ENCODE peak calls at places on chromosomes 2 and 18, in eight cellular contexts. One of them, this sample, is unnamed.
A peak's percentile ranks its signal among the peaks of the same experiment; 100 is the strongest.

GRCh38 chr18:75538727-75539126 is 111.2 kb upstream of the SMIM21 start:
- DNase-seq in heart left ventricle: no peak
- DNase-seq in body of pancreas: no peak
- DNase-seq in psoas muscle: no peak
- DNase-seq in GM12865: no peak
- DNase-seq in tibial artery: no peak
- DNase-seq in GM12878: no peak
- DNase-seq in HCT116: no peak
- DNase-seq in this sample: no peak

GRCh38 chr2:219221956-219222518 is 3.3 kb upstream of the ABCB6 start:
- DNase-seq in tibial artery: no peak
- DNase-seq in GM12878: no peak
- DNase-seq in psoas muscle: no peak
- DNase-seq in heart left ventricle: no peak
- DNase-seq in GM12865: no peak
- DNase-seq in HCT116: no peak
- DNase-seq in body of pancreas: no peak
- DNase-seq in this sample: no peak

GRCh38 chr18:52348209-52348608 is 8.2 kb downstream of the DCC start:
- DNase-seq in psoas muscle: no peak
- DNase-seq in heart left ventricle: no peak
- DNase-seq in GM12878: no peak
- DNase-seq in GM12865: peak; percentile 33
- DNase-seq in tibial artery: no peak
- DNase-seq in body of pancreas: no peak
- DNase-seq in HCT116: no peak
- DNase-seq in this sample: no peak

GRCh38 chr2:173414823-173415322 is 60.2 kb downstream of the CDCA7 start:
- DNase-seq in heart left ventricle: no peak
- DNase-seq in GM12865: no peak
- DNase-seq in body of pancreas: no peak
- DNase-seq in HCT116: no peak
- DNase-seq in tibial artery: no peak
- DNase-seq in psoas muscle: no peak
- DNase-seq in GM12878: no peak
- DNase-seq in this sample: no peak

GRCh38 chr2:62409442-62409841 is 96.6 kb downstream of the TMEM17 start:
- DNase-seq in body of pancreas: no peak
- DNase-seq in psoas muscle: no peak
- DNase-seq in GM12865: peak; percentile 29
- DNase-seq in tibial artery: no peak
- DNase-seq in GM12878: no peak
- DNase-seq in heart left ventricle: no peak
- DNase-seq in HCT116: no peak
- DNase-seq in this sample: no peak

GRCh38 chr2:158600155-158600802 is 143.5 kb downstream of the PKP4 start:
- DNase-seq in GM12865: no peak
- DNase-seq in heart left ventricle: peak; percentile 66
- DNase-seq in HCT116: no peak
- DNase-seq in psoas muscle: peak; percentile 50
- DNase-seq in tibial artery: peak; percentile 70
- DNase-seq in body of pancreas: peak; percentile 41
- DNase-seq in GM12878: no peak
- DNase-seq in this sample: no peak

GRCh38 chr2:223600056-223600455 is 2.1 kb downstream of the SCG2 start:
- DNase-seq in heart left ventricle: no peak
- DNase-seq in GM12865: no peak
- DNase-seq in tibial artery: no peak
- DNase-seq in HCT116: no peak
- DNase-seq in psoas muscle: no peak
- DNase-seq in GM12878: no peak
- DNase-seq in body of pancreas: no peak
- DNase-seq in this sample: no peak

GRCh38 chr18:36130039-36130831 is 536 bp downstream of the ELP2 start:
- DNase-seq in GM12865: peak; percentile 34
- DNase-seq in heart left ventricle: no peak
- DNase-seq in tibial artery: no peak
- DNase-seq in body of pancreas: no peak
- DNase-seq in HCT116: no peak
- DNase-seq in psoas muscle: no peak
- DNase-seq in GM12878: no peak
- DNase-seq in this sample: no peak

GRCh38 chr2:196204991-196205766 is 33.8 kb upstream of the STK17B start:
- DNase-seq in GM12865: no peak
- DNase-seq in psoas muscle: no peak
- DNase-seq in tibial artery: no peak
- DNase-seq in body of pancreas: no peak
- DNase-seq in heart left ventricle: no peak
- DNase-seq in HCT116: no peak
- DNase-seq in GM12878: no peak
- DNase-seq in this sample: no peak

GRCh38 chr2:222993920-222994650 is 57.9 kb upstream of the KCNE4 start:
- DNase-seq in GM12865: no peak
- DNase-seq in heart left ventricle: peak; percentile 89
- DNase-seq in HCT116: no peak
- DNase-seq in GM12878: no peak
- DNase-seq in psoas muscle: peak; percentile 87
- DNase-seq in body of pancreas: peak; percentile 86
- DNase-seq in tibial artery: peak; percentile 96
- DNase-seq in this sample: no peak

GRCh38 chr2:28219134-28219533 is 173.5 kb upstream of the FOSL2 start:
- DNase-seq in HCT116: no peak
- DNase-seq in GM12865: no peak
- DNase-seq in GM12878: no peak
- DNase-seq in body of pancreas: no peak
- DNase-seq in psoas muscle: no peak
- DNase-seq in heart left ventricle: no peak
- DNase-seq in tibial artery: no peak
- DNase-seq in this sample: no peak

GRCh38 chr18:57833441-57834101 is 30.5 kb upstream of the ATP8B1 start:
- DNase-seq in HCT116: no peak
- DNase-seq in GM12865: peak; percentile 87
- DNase-seq in psoas muscle: no peak
- DNase-seq in heart left ventricle: no peak
- DNase-seq in tibial artery: no peak
- DNase-seq in body of pancreas: peak; percentile 50
- DNase-seq in GM12878: peak; percentile 55
- DNase-seq in this sample: peak; percentile 73

GRCh38 chr2:150505178-150505577 is 17.7 kb upstream of the RND3 start:
- DNase-seq in tibial artery: no peak
- DNase-seq in psoas muscle: no peak
- DNase-seq in body of pancreas: no peak
- DNase-seq in GM12865: no peak
- DNase-seq in GM12878: no peak
- DNase-seq in HCT116: no peak
- DNase-seq in heart left ventricle: no peak
- DNase-seq in this sample: no peak

GRCh38 chr2:156471772-156472171 is 35.6 kb downstream of the GPD2 start:
- DNase-seq in psoas muscle: no peak
- DNase-seq in HCT116: no peak
- DNase-seq in body of pancreas: no peak
- DNase-seq in tibial artery: no peak
- DNase-seq in GM12865: no peak
- DNase-seq in heart left ventricle: no peak
- DNase-seq in GM12878: no peak
- DNase-seq in this sample: no peak

GRCh38 chr2:126971162-126971480 is 72.4 kb downstream of the TEX51 start:
- DNase-seq in psoas muscle: no peak
- DNase-seq in GM12878: no peak
- DNase-seq in tibial artery: no peak
- DNase-seq in GM12865: no peak
- DNase-seq in heart left ventricle: no peak
- DNase-seq in body of pancreas: no peak
- DNase-seq in HCT116: no peak
- DNase-seq in this sample: no peak

GRCh38 chr2:126858436-126858835 is 40.3 kb upstream of the TEX51 start:
- DNase-seq in tibial artery: no peak
- DNase-seq in body of pancreas: no peak
- DNase-seq in heart left ventricle: no peak
- DNase-seq in HCT116: no peak
- DNase-seq in psoas muscle: no peak
- DNase-seq in GM12865: no peak
- DNase-seq in GM12878: no peak
- DNase-seq in this sample: no peak

GRCh38 chr2:96091711-96092579 is 24.4 kb downstream of the ADRA2B start:
- DNase-seq in GM12865: no peak
- DNase-seq in psoas muscle: peak; percentile 42
- DNase-seq in GM12878: no peak
- DNase-seq in body of pancreas: peak; percentile 62
- DNase-seq in heart left ventricle: peak; percentile 22
- DNase-seq in HCT116: no peak
- DNase-seq in tibial artery: no peak
- DNase-seq in this sample: no peak

GRCh38 chr2:241092677-241093076 is 9.4 kb downstream of the MTERF4 start:
- DNase-seq in tibial artery: no peak
- DNase-seq in GM12878: no peak
- DNase-seq in heart left ventricle: no peak
- DNase-seq in GM12865: no peak
- DNase-seq in psoas muscle: peak; percentile 68
- DNase-seq in HCT116: no peak
- DNase-seq in body of pancreas: no peak
- DNase-seq in this sample: no peak

GRCh38 chr2:166180951-166181812 is 53.4 kb upstream of the SCN1A start:
- DNase-seq in HCT116: peak; percentile 13
- DNase-seq in GM12878: no peak
- DNase-seq in tibial artery: no peak
- DNase-seq in heart left ventricle: no peak
- DNase-seq in body of pancreas: peak; percentile 75
- DNase-seq in GM12865: peak; percentile 54
- DNase-seq in psoas muscle: peak; percentile 44
- DNase-seq in this sample: peak; percentile 4

GRCh38 chr2:166179201-166179600 is 51.4 kb upstream of the SCN1A start:
- DNase-seq in HCT116: no peak
- DNase-seq in heart left ventricle: no peak
- DNase-seq in body of pancreas: no peak
- DNase-seq in GM12878: no peak
- DNase-seq in tibial artery: no peak
- DNase-seq in psoas muscle: no peak
- DNase-seq in GM12865: no peak
- DNase-seq in this sample: no peak

GRCh38 chr2:166184789-166185188 is 57.0 kb upstream of the SCN1A start:
- DNase-seq in HCT116: no peak
- DNase-seq in tibial artery: no peak
- DNase-seq in GM12865: no peak
- DNase-seq in GM12878: no peak
- DNase-seq in body of pancreas: no peak
- DNase-seq in psoas muscle: no peak
- DNase-seq in heart left ventricle: no peak
- DNase-seq in this sample: no peak

GRCh38 chr2:166181813-166182154 is 54.0 kb upstream of the SCN1A start:
- DNase-seq in GM12878: no peak
- DNase-seq in GM12865: no peak
- DNase-seq in heart left ventricle: no peak
- DNase-seq in tibial artery: no peak
- DNase-seq in body of pancreas: no peak
- DNase-seq in psoas muscle: no peak
- DNase-seq in HCT116: no peak
- DNase-seq in this sample: no peak
- TF ChIP-seq CTCF in GM12878: peak; percentile 2
- TF ChIP-seq CTCF in GM12865: no peak
- TF ChIP-seq CTCF in heart left ventricle: no peak
- TF ChIP-seq CTCF in tibial artery: no peak
- TF ChIP-seq CTCF in body of pancreas: no peak
- TF ChIP-seq CTCF in psoas muscle: peak; percentile 3
- TF ChIP-seq CTCF in HCT116: no peak
- TF ChIP-seq CTCF in this sample: no peak

DNA sequence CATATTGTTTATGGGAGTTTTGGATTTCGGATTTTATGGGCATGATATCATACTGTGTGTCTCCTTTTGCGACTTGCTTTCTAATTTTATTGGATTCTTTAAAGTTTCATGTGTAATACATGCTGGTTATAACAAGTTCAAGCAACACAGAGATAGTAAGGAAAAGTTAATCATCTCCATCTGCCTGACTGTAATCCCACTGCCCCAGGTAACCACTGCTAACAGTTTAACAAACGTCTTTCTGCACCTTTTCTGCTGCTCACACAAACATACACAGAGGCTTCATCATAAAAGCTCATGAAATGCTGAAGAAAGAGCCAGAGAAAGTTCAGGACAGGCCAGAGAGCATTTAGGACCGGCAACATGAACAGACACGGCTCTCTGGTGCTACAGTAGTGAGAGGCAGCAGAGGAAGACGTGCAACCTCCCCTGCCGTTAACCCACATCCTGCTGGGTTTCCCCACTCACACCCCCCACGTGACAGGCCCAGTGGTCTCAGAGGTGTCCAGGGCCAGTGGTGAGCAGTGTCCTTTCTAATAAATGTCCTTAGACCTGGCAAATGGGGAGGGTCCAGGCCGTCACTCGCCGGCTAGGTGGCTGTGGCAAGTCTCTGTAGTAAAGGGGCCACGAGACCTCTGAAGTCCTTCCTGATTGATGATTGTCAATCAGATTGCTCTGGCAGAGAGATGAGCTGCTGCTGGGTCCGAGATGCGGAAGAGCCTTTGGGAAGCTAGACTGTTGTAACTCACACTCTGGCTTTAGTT is 43.0 kb upstream of the SLC1A4 start:
- DNase-seq in HCT116: no peak
- DNase-seq in tibial artery: no peak
- DNase-seq in GM12865: peak; percentile 94
- DNase-seq in body of pancreas: no peak
- DNase-seq in GM12878: peak; percentile 79
- DNase-seq in psoas muscle: no peak
- DNase-seq in heart left ventricle: no peak
- DNase-seq in this sample: peak; percentile 72
- H3K4me3 ChIP-seq in HCT116: no peak overlapping the region
- H3K4me3 ChIP-seq in tibial artery: no peak overlapping the region
- H3K4me3 ChIP-seq in GM12865: peak overlapping the region; percentile 66
- H3K4me3 ChIP-seq in body of pancreas: no peak overlapping the region
- H3K4me3 ChIP-seq in GM12878: peak overlapping the region; percentile 35
- H3K4me3 ChIP-seq in psoas muscle: no peak overlapping the region
- H3K4me3 ChIP-seq in heart left ventricle: no peak overlapping the region
- H3K4me3 ChIP-seq in this sample: peak overlapping the region; percentile 3

DNA sequence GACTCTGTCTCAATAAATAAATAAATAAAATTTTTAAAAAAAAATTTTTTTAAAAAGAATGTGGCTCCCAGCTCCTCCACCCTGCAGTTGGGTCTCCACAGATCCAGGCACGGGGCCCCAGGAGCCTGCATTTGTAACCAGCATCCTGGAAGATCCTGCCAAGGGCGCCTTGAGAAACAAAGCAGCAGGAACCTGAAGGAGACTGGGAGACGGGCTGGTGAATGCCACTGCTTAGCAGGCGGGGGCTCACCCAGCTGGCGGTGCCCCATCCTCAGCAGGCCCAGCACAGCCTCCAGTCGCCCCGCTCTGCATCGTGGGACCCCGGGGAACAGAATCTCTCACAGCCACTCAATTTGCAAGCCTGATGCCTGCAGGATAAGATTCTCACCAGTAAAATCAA is 187.5 kb upstream of the SALL3 start:
- DNase-seq in body of pancreas: no peak
- DNase-seq in psoas muscle: no peak
- DNase-seq in GM12865: no peak
- DNase-seq in heart left ventricle: no peak
- DNase-seq in tibial artery: no peak
- DNase-seq in HCT116: no peak
- DNase-seq in GM12878: no peak
- DNase-seq in this sample: no peak
- TF ChIP-seq CTCF in body of pancreas: no peak
- TF ChIP-seq CTCF in psoas muscle: no peak
- TF ChIP-seq CTCF in GM12865: no peak
- TF ChIP-seq CTCF in heart left ventricle: no peak
- TF ChIP-seq CTCF in tibial artery: no peak
- TF ChIP-seq CTCF in HCT116: no peak
- TF ChIP-seq CTCF in GM12878: no peak
- TF ChIP-seq CTCF in this sample: no peak

GRCh38 chr2:118836411-118836930 is 11.0 kb downstream of the EN1 start:
- DNase-seq in heart left ventricle: no peak
- DNase-seq in HCT116: no peak
- DNase-seq in tibial artery: no peak
- DNase-seq in GM12865: no peak
- DNase-seq in body of pancreas: no peak
- DNase-seq in GM12878: no peak
- DNase-seq in psoas muscle: no peak
- DNase-seq in this sample: no peak
- H3K4me3 ChIP-seq in heart left ventricle: no peak overlapping the region
- H3K4me3 ChIP-seq in HCT116: no peak overlapping the region
- H3K4me3 ChIP-seq in tibial artery: peak overlapping the region; percentile 54
- H3K4me3 ChIP-seq in GM12865: no peak overlapping the region
- H3K4me3 ChIP-seq in body of pancreas: peak overlapping the region; percentile 70
- H3K4me3 ChIP-seq in GM12878: no peak overlapping the region
- H3K4me3 ChIP-seq in psoas muscle: peak overlapping the region; percentile 78
- H3K4me3 ChIP-seq in this sample: no peak overlapping the region

This sample was measured in GM12864.